ENCODE peak calls at places on chromosomes 12 and 14, in five cellular contexts. K is K562, U is HCT116, G is GM12878, X is SK-N-SH. Q is an unnamed sample.

GRCh38 chr12:65826513-65827171 is 2.4 kb downstream of the HMGA2 start:
- DNase-seq in K (no peak), U (no peak), G (no peak), X (peak), Q (no peak)

GRCh38 chr12:121184984-121185894 is 24.7 kb upstream of the P2RX4 start:
- DNase-seq in K (no peak), U (no peak), G (no peak), X (no peak), Q (no peak)

GRCh38 chr12:25734529-25735180 is 181.6 kb upstream of the LMNTD1 start:
- DNase-seq in K (no peak), U (no peak), G (no peak), X (no peak), Q (no peak)

GRCh38 chr12:76249501-76249900 is 98.7 kb downstream of the BBS10 start:
- DNase-seq in K (no peak), U (no peak), G (no peak), X (no peak), Q (no peak)

GRCh38 chr12:83660727-83661126 is 974.0 kb downstream of the TMTC2 start:
- DNase-seq in K (no peak), U (no peak), G (no peak), X (peak), Q (no peak)

GRCh38 chr12:56271031-56271430 is 4.3 kb downstream of the COQ10A start:
- DNase-seq in K (peak), U (no peak), G (no peak), X (no peak), Q (peak)

GRCh38 chr12:91551927-91552326 is 369.3 kb upstream of the DCN start:
- DNase-seq in K (no peak), U (no peak), G (no peak), X (no peak), Q (no peak)

GRCh38 chr12:94266796-94267529 is 118.6 kb downstream of the PLXNC1 start:
- DNase-seq in K (no peak), U (no peak), G (no peak), X (no peak), Q (peak)

GRCh38 chr14:51386983-51387730 is 147.1 kb downstream of the TMX1 start:
- DNase-seq in K (no peak), U (no peak), G (no peak), X (no peak), Q (no peak)

GRCh38 chr14:49853158-49853477 is 530 bp upstream of the NEMF start:
- DNase-seq in K (no peak), U (no peak), G (no peak), X (peak), Q (no peak)

GRCh38 chr12:51632598-51632997 is 41.6 kb downstream of the SCN8A start:
- DNase-seq in K (no peak), U (no peak), G (no peak), X (no peak), Q (no peak)

GRCh38 chr14:23862513-23862912 is 91.1 kb upstream of the DHRS4 start:
- DNase-seq in K (no peak), U (no peak), G (no peak), X (no peak), Q (no peak)

GRCh38 chr12:51874013-51874412 is 13.9 kb upstream of the ANKRD33 start:
- DNase-seq in K (no peak), U (no peak), G (no peak), X (no peak), Q (no peak)

GRCh38 chr14:24414732-24415420 is 14.6 kb downstream of the CBLN3 start:
- DNase-seq in K (no peak), U (no peak), G (no peak), X (no peak), Q (no peak)

GRCh38 chr12:124388679-124389536 is 94.0 kb downstream of the RFLNA start:
- DNase-seq in K (no peak), U (no peak), G (no peak), X (peak), Q (no peak)

GRCh38 chr12:110776410-110776809 is 33.7 kb upstream of the PPP1CC start:
- DNase-seq in K (no peak), U (no peak), G (peak), X (no peak), Q (no peak)

DNA sequence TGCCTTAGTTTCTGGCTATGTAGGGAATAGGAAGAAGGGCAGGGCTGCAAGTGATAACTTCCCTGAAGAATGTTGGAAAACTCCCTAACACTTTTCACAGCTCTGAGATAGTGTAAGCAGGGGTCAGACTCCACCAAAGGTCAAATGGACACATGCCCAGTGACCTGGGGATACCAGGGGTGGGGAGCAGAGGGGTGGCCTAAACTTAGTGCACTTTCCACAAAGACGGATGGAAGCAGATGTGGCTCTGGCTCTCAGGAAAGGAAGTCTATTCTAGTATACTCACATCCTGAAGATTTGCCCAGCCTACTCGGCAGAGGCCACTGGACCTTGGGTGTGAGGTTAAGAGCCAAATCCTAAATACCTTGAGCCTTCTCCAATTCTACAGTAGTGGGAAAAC is 285.8 kb downstream of the NUAK1 start:
- DNase-seq in K (no peak), U (no peak), G (no peak), X (no peak), Q (no peak)
- TF ChIP-seq JUND in K (no peak), U (no peak), G (no peak), X (no peak), Q (no peak)

DNA sequence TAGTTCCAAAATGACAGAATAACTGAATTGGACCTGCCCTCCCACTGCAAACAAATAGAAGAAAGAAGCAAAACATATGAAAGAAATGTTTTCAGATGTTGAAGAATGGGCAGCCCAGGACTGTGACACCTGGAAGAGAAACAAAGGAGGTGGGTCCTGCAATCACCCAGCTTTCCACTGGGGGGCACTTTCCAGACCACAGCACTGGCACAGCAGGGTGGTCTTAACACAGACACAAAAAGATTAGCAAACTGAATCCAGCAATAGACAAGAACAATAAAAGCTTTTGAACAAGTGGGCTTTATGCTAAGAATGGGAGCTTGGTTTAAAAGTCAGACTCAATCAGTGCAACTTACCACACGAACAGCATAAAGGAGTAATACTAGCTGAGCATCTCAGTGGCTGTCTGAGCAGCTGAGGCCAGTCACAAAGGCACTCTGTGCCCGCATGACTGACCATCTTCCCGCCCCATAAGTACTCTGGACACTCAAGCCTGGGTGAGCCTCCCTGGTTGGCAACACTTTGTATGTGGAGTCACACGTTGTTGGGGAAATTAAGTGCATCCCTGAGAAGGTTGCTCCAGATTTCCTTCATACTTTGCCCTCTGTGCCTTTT is 27.7 kb downstream of the JKAMP start:
- DNase-seq in K (peak), U (no peak), G (no peak), X (peak), Q (peak)
- TF ChIP-seq JUND in K (no peak), U (no peak), G (no peak), X (no peak), Q (no peak)

DNA sequence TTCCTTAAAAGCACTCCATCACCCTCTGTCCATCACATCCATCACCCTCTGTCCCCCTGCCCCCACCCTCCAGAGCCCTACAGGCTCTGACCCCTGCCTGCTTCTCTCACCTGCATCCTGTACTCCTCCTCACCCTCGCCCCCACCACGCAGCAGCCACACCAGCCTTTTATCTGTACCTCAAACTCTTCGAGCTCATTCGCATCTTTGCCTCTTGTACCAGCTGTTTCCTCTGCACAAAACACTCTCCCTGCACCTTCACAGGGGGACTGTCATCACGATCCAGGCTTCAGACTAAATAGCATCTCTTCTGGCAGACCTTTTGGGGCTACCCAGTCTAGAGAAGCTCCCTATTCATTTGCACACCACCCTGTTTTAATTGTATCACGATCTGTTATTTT is 24.1 kb downstream of the TMEM229B start:
- DNase-seq in K (no peak), U (no peak), G (no peak), X (no peak), Q (no peak)
- TF ChIP-seq JUND in K (no peak), U (no peak), G (no peak), X (no peak), Q (no peak)

GRCh38 chr12:24600559-24600958 is 348.3 kb downstream of the BCAT1 start:
- DNase-seq in K (no peak), U (no peak), G (no peak), X (no peak), Q (no peak)
- TF ChIP-seq JUND in K (no peak), U (no peak), G (no peak), X (no peak), Q (no peak)

DNA sequence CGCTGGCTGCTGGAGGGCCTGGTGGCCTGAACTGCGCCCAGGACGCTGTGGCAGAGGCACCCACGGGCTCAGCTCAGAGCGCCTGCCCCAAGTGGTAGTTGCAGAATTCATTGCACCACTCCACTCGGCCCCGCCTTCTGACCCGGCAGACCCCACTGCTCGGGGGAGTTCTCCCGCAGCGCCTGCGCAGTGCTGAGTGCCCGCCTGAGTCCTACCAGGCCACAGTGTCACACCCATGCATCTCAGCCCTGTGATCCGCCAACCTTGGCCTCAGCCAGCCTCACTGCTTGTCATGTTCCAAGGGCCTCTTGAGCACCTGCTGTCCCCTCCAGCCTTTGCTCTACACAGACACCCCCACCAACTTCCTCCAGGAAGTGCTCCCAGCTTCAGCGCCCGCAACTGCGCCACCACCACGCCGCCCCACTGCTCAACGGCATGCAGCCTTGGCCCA is 12.2 kb downstream of the DEGS2 start:
- DNase-seq in K (no peak), U (no peak), G (no peak), X (peak), Q (no peak)
- TF ChIP-seq JUND in K (no peak), U (no peak), G (no peak), X (no peak), Q (no peak)

DNA sequence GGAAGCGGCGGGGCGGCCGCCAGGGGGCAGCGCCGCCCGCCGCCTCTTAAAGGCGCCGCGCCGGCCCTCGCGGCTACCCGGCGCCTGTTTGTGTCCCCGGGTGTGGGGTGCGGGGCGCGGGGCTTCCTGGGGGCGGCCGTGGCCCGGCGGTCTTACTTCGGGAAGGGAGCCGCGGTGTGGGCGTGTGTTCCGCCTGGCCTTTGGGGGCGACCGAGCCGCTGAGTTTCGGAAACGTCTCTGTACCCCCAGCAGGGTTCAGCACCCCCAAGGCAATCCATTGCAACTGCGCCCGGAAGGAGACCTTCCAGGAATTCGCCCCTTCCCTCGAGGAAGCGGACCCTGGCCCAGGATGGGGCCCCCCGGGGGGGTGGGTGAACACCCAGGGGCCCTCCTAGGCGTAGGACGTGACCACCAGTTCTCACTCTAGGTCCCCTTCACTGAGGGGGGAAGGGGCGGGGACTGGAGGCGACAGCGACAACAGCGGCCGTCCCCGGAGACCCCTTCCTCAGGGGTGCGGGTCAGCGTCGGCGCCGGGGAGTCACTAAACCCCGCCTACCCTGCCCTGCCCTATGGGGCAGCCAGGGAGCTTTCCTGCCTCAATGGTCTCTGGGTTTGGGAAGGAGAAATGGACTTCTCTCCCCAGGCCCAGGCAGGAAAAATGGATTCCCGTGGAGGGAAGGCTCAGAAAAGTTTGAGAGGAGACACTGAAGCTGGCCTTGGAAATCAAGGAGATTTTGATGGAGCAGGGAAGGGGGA is at the start of gene ITPK1:
- DNase-seq in K (peak), U (no peak), G (no peak), X (peak), Q (peak)
- TF ChIP-seq JUND in K (no peak), U (no peak), G (no peak), X (no peak), Q (no peak)

GRCh38 chr12:41699658-41700057 is 445.0 kb downstream of the GXYLT1 start:
- DNase-seq in K (no peak), U (no peak), G (no peak), X (no peak), Q (no peak)
- TF ChIP-seq JUND in K (no peak), U (no peak), G (no peak), X (no peak), Q (no peak)

GRCh38 chr12:88200029-88200428 is 57.9 kb downstream of the TMTC3 start:
- DNase-seq in K (no peak), U (no peak), G (no peak), X (no peak), Q (no peak)

GRCh38 chr12:88207921-88208640 is 66.0 kb downstream of the TMTC3 start:
- DNase-seq in K (no peak), U (no peak), G (no peak), X (no peak), Q (no peak)

GRCh38 chr12:88206636-88207035 is 64.5 kb downstream of the TMTC3 start:
- DNase-seq in K (no peak), U (no peak), G (no peak), X (no peak), Q (no peak)

DNA sequence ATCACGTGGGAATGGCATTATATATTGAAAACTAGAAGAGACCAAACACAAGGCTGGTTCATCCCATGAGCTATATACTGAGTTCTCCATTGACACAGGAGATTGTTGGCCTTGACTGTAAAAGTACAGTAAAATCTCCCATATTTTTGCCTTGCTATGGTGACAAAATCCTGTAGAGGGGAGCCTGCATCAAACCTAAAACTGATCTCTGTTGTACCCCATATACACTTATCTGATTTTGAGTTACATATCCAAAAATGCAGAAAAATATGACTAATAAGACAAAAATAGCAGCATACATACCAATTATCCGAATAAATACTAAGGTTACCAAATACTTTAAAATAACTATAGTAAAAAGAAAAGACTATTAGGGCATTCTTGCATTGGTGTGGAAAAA is 60.4 kb downstream of the TMTC3 start:
- DNase-seq in K (no peak), U (no peak), G (no peak), X (no peak), Q (no peak)
- TF ChIP-seq JUND in K (no peak), U (no peak), G (no peak), X (no peak), Q (no peak)